ENCODE peak calls at places on chromosomes 3 and 15, in seven cellular contexts. G is K562, R is GM23338, Q is transverse colon, A is sigmoid colon, L is endothelial cell of umbilical vein, W is GM12878. D is an unnamed sample.

GRCh38 chr15:45114751-45115085 is 592 bp downstream of the DUOXA2 start:
- DNase-seq in R (no peak), Q (no peak), A (no peak), W (no peak), L (no peak), G (no peak), D (no peak)

GRCh38 chr3:169604568-169604967 is 58.9 kb downstream of the MECOM start:
- DNase-seq in G (no peak), L (no peak), A (no peak), R (peak), W (no peak), Q (no peak), D (no peak)

GRCh38 chr15:92580021-92580420 is 75.6 kb downstream of the FAM174B start:
- DNase-seq in L (no peak), G (no peak), R (no peak), Q (no peak), A (peak), W (no peak), D (no peak)

GRCh38 chr3:107540857-107541256 is 18.1 kb downstream of the BBX start:
- DNase-seq in G (no peak), W (no peak), A (no peak), L (no peak), R (no peak), Q (no peak), D (no peak)

GRCh38 chr3:50661321-50661837 is 13.3 kb upstream of the DOCK3 start:
- DNase-seq in A (no peak), G (no peak), R (no peak), Q (peak), L (no peak), W (no peak), D (no peak)

GRCh38 chr3:159884661-159885402 is 103.8 kb upstream of the IL12A start:
- DNase-seq in Q (no peak), A (no peak), R (peak), G (peak), L (peak), W (no peak), D (no peak)

GRCh38 chr3:160455846-160456245 is 6.3 kb upstream of the TRIM59 start:
- DNase-seq in G (no peak), A (no peak), L (no peak), W (no peak), R (no peak), Q (no peak), D (no peak)

GRCh38 chr15:61132211-61132610 is 96.9 kb downstream of the RORA start:
- DNase-seq in R (no peak), L (no peak), G (no peak), Q (no peak), W (no peak), A (no peak), D (no peak)

GRCh38 chr3:48140284-48140683 is 47.9 kb downstream of the CDC25A start:
- DNase-seq in W (no peak), R (peak), A (no peak), L (peak), Q (no peak), G (no peak), D (no peak)

GRCh38 chr3:43582876-43583275 is 38.9 kb downstream of the ANO10 start:
- DNase-seq in L (no peak), Q (no peak), G (no peak), A (no peak), R (no peak), W (no peak), D (no peak)

GRCh38 chr3:111735271-111735758 is 123.8 kb upstream of the PHLDB2 start:
- DNase-seq in L (peak), A (no peak), Q (no peak), W (no peak), G (no peak), R (no peak), D (no peak)

GRCh38 chr3:182450942-182451607 is 342.2 kb upstream of the ATP11B start:
- DNase-seq in W (no peak), R (peak), G (no peak), Q (no peak), L (no peak), A (no peak), D (no peak)

GRCh38 chr3:143302638-143303171 is 183.1 kb downstream of the CHST2 start:
- DNase-seq in W (no peak), G (no peak), A (no peak), R (peak), Q (no peak), L (peak), D (peak)

GRCh38 chr3:13822042-13822441 is 57.8 kb downstream of the WNT7A start:
- DNase-seq in R (no peak), A (no peak), L (no peak), W (no peak), G (no peak), Q (no peak), D (peak)

GRCh38 chr15:90666135-90666909 is 50.8 kb upstream of the BLM start:
- DNase-seq in R (no peak), W (no peak), A (no peak), Q (no peak), L (no peak), G (no peak), D (no peak)
- TF ChIP-seq POLR2AphosphoS5 in R (no peak), W (no peak), A (no peak), Q (no peak), L (no peak), G (no peak), D (no peak)

GRCh38 chr3:127689266-127689860 is 16.6 kb downstream of the ABTB1 start:
- DNase-seq in W (no peak), L (no peak), Q (peak), A (peak), G (no peak), R (no peak), D (peak)
- H3K27ac ChIP-seq in W (no peak), L (no peak), Q (peak), A (peak), G (no peak), R (no peak), D (no peak)

GRCh38 chr3:187019542-187020072 is 89.3 kb downstream of the ST6GAL1 start:
- DNase-seq in L (no peak), A (no peak), G (no peak), Q (no peak), W (no peak), R (peak), D (no peak)
- H3K4me3 ChIP-seq in L (no peak), A (no peak), G (no peak), Q (no peak), W (no peak), R (no peak), D (no peak)

GRCh38 chr15:41832875-41833274 is 5.0 kb downstream of the JMJD7 start:
- DNase-seq in A (no peak), W (no peak), L (no peak), Q (peak), R (no peak), G (no peak), D (no peak)
- TF ChIP-seq POLR2AphosphoS5 in A (no peak), W (no peak), L (no peak), Q (no peak), R (no peak), G (no peak), D (no peak)

GRCh38 chr15:63452552-63453136 is 51.7 kb upstream of the USP3 start:
- DNase-seq in R (no peak), Q (no peak), G (no peak), L (no peak), W (no peak), A (no peak), D (no peak)

GRCh38 chr15:63448261-63448660 is 56.1 kb upstream of the USP3 start:
- DNase-seq in W (no peak), R (no peak), L (no peak), A (no peak), Q (no peak), G (no peak), D (no peak)

GRCh38 chr15:63447277-63447676 is 57.1 kb upstream of the USP3 start:
- DNase-seq in G (no peak), R (no peak), W (no peak), A (no peak), L (no peak), Q (no peak), D (no peak)

GRCh38 chr15:63450884-63451225 is 53.5 kb upstream of the USP3 start:
- DNase-seq in G (no peak), R (no peak), Q (no peak), W (no peak), A (no peak), L (no peak), D (no peak)

DNA sequence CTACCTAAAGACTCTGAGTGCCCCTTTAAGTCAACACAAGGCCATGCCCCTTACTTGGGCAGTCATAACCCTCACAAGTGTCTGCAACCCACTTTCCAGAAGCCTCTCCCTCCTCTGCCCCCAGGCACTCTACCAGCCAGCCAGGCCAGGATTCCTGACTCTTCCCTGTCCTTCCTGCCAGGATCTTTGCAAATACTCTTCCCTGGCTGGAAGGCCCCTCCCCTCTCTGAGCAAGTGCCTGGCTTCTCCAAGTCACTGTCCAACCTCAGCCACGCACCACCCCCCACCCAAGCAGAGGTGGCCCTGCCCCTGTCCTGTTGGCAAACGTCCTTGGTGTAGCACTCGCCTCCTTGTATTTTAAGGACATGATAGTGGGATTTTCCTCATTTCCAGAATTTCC is 54.7 kb upstream of the USP3 start:
- DNase-seq in L (no peak), W (no peak), A (no peak), R (peak), Q (peak), G (no peak), D (no peak)
- H3K27ac ChIP-seq in L (no peak), W (no peak), A (no peak), R (no peak), Q (no peak), G (no peak), D (peak)

DNA sequence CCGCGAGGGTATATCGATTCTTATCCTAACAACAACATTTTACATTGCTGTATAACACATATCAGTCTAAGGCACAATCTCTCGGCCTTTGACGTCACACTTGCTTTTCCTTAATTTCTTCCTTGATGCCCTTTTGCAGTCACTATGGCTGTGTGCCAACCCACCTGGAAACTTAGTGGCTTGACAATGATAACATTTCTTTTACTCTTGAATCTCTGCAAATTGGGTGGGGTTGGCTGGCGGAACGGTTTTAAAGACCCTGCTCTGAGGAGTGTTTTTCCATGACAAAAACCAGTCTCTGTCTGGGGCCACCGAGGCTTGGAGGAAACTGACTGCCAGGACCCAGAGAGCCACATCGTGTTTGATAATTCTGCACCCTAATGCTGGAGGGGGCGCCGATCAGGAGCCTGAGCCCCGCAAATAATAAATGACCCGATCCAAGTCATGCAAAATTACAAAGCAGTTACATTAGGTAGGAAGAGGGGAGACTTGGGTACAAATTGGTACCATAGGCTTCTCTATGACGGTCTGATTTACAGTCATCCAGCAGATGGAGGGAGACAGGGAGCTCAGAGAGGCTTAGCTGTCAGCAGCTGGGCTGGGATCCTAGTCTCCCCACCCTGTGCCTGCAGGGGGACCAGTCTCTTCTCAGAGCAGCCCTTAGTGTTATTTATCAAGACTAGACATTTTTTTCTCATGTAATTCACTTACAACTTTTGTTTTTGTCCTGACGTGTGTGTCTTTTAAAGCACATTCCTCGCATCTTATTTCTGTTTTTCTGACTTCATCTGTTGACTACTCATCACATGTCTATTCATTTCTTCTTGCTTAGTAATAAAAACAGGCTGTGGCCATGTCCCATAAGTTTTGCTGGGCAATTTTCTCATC is 115.8 kb downstream of the KLF13 start:
- DNase-seq in G (no peak), R (peak), A (no peak), L (no peak), W (no peak), Q (no peak), D (no peak)
- H3K4me3 ChIP-seq in G (no peak), R (no peak), A (no peak), L (no peak), W (no peak), Q (no peak), D (no peak)